ENCODE peak calls at places on chromosomes 6 and 20, in seven cellular contexts. C, A, G, O, Y, X and K are unnamed samples.

GRCh38 chr6:878179-878578 is 185.2 kb upstream of the EXOC2 start:
- DNase-seq in C (no peak), A (no peak), G (no peak), O (no peak), Y (no peak), X (no peak), K (no peak)

GRCh38 chr6:30258204-30258603 is 45.0 kb upstream of the TRIM26 start:
- DNase-seq in C (no peak), A (no peak), G (no peak), O (no peak), Y (no peak), X (no peak), K (no peak)

GRCh38 chr20:52242237-52243230 is 51.0 kb upstream of the ZFP64 start:
- DNase-seq in C (peak; percentile 23), A (no peak), G (peak; percentile 41), O (no peak), Y (peak; percentile 38), X (no peak), K (peak; percentile 32)

GRCh38 chr6:12371641-12372146 is 81.5 kb downstream of the EDN1 start:
- DNase-seq in C (no peak), A (no peak), G (peak; percentile 36), O (no peak), Y (no peak), X (no peak), K (no peak)

GRCh38 chr20:38230957-38231785 is 29.4 kb downstream of the KIAA1755 start:
- DNase-seq in C (no peak), A (no peak), G (no peak), O (no peak), Y (no peak), X (no peak), K (no peak)

GRCh38 chr6:155327326-155328073 is 13.2 kb upstream of the TFB1M start:
- DNase-seq in C (peak; percentile 68), A (no peak), G (peak; percentile 88), O (peak; percentile 31), Y (peak; percentile 41), X (peak; percentile 67), K (peak; percentile 80)

GRCh38 chr20:13147071-13147961 is 73.8 kb upstream of the ISM1 start:
- DNase-seq in C (no peak), A (no peak), G (peak; percentile 22), O (no peak), Y (no peak), X (no peak), K (peak; percentile 66)

GRCh38 chr6:30965140-30965601 is 18.3 kb upstream of the MUC21 start:
- DNase-seq in C (no peak), A (no peak), G (no peak), O (no peak), Y (no peak), X (no peak), K (no peak)

GRCh38 chr6:125872259-125872921 is 81.6 kb downstream of the NCOA7 start:
- DNase-seq in C (no peak), A (no peak), G (peak; percentile 30), O (no peak), Y (no peak), X (no peak), K (no peak)

GRCh38 chr20:50293244-50294139 is 102.9 kb downstream of the CEBPB start:
- DNase-seq in C (no peak), A (no peak), G (no peak), O (no peak), Y (no peak), X (no peak), K (no peak)

GRCh38 chr6:25671652-25672051 is 19.6 kb downstream of the SCGN start:
- DNase-seq in C (no peak), A (no peak), G (no peak), O (no peak), Y (no peak), X (no peak), K (no peak)

GRCh38 chr6:56902551-56903464 is 52.1 kb upstream of the BEND6 start:
- DNase-seq in C (peak; percentile 40), A (no peak), G (peak; percentile 87), O (no peak), Y (peak; percentile 9), X (no peak), K (peak; percentile 64)

GRCh38 chr6:159595173-159595572 is 97.9 kb downstream of the SOD2 start:
- DNase-seq in C (peak; percentile 23), A (no peak), G (peak; percentile 68), O (no peak), Y (no peak), X (no peak), K (peak; percentile 65)

GRCh38 chr20:846894-847278 is 13.4 kb downstream of the FAM110A start:
- DNase-seq in C (no peak), A (no peak), G (no peak), O (no peak), Y (no peak), X (no peak), K (no peak)

GRCh38 chr6:29633532-29633901 is 534 bp upstream of the GABBR1 start:
- DNase-seq in C (peak; percentile 28), A (no peak), G (no peak), O (no peak), Y (no peak), X (no peak), K (no peak)

GRCh38 chr20:15045246-15045645 is 707.8 kb upstream of the FLRT3 start:
- DNase-seq in C (no peak), A (no peak), G (peak; percentile 30), O (no peak), Y (no peak), X (no peak), K (no peak)

GRCh38 chr20:24584078-24584477 is 114.6 kb downstream of the SYNDIG1 start:
- DNase-seq in C (no peak), A (no peak), G (no peak), O (no peak), Y (no peak), X (no peak), K (no peak)

GRCh38 chr20:22101606-22102005 is 396.1 kb downstream of the PAX1 start:
- DNase-seq in C (no peak), A (no peak), G (no peak), O (no peak), Y (no peak), X (no peak), K (no peak)

GRCh38 chr6:72132425-72132824 is 246.1 kb downstream of the RIMS1 start:
- DNase-seq in C (no peak), A (no peak), G (no peak), O (no peak), Y (no peak), X (no peak), K (no peak)

GRCh38 chr6:126524927-126525326 is 185.0 kb downstream of the CENPW start:
- DNase-seq in C (no peak), A (no peak), G (no peak), O (no peak), Y (no peak), X (no peak), K (no peak)

GRCh38 chr6:56220078-56220477 is 27.3 kb downstream of the COL21A1 start:
- DNase-seq in C (no peak), A (no peak), G (no peak), O (no peak), Y (no peak), X (no peak), K (no peak)

GRCh38 chr6:92756912-92757311 is 662.4 kb downstream of the EPHA7 start:
- DNase-seq in C (no peak), A (no peak), G (no peak), O (no peak), Y (no peak), X (no peak), K (peak; percentile 13)

GRCh38 chr6:136669299-136669699 is 119.1 kb upstream of the MAP7 start:
- DNase-seq in C (no peak), A (no peak), G (peak; percentile 74), O (no peak), Y (no peak), X (no peak), K (peak; percentile 94)

GRCh38 chr6:69580696-69581095 is 216.1 kb downstream of the LMBRD1 start:
- DNase-seq in C (no peak), A (no peak), G (no peak), O (no peak), Y (no peak), X (no peak), K (no peak)

GRCh38 chr6:152271681-152272464 is 365.3 kb downstream of the SYNE1 start:
- DNase-seq in C (no peak), A (no peak), G (peak; percentile 89), O (no peak), Y (no peak), X (peak; percentile 83), K (peak; percentile 74)

GRCh38 chr6:155013457-155013876 is 18.4 kb downstream of the TIAM2 start:
- DNase-seq in C (no peak), A (no peak), G (no peak), O (no peak), Y (no peak), X (no peak), K (no peak)

GRCh38 chr6:39402239-39402751 is 79.8 kb upstream of the KCNK16 start:
- DNase-seq in C (peak; percentile 59), A (no peak), G (no peak), O (no peak), Y (no peak), X (no peak), K (no peak)

GRCh38 chr20:37071481-37071911 is 24.3 kb downstream of the RBL1 start:
- DNase-seq in C (no peak), A (no peak), G (peak; percentile 33), O (no peak), Y (no peak), X (no peak), K (peak; percentile 39)

GRCh38 chr6:45420909-45421699 is 43.4 kb upstream of the SUPT3H start:
- DNase-seq in C (no peak), A (no peak), G (peak; percentile 45), O (no peak), Y (no peak), X (no peak), K (peak; percentile 53)